ENCODE peak calls at places on chromosome 12, in five cellular contexts. M is CD8-positive, alpha-beta memory T cell; T is coronary artery; Z is activated CD4-positive, alpha-beta T cell treated with anti-CD3 and anti-CD28 coated beads for 36 hours; Q is activated naive CD8-positive, alpha-beta T cell treated with anti-CD3 and anti-CD28 coated beads, Interleukin-2, amount 50 U/mL, for 24 hours. F is an unnamed sample.

GRCh38 chr12:68885381-68885780 is 47.6 kb downstream of the CPM start:
- DNase-seq in Q (no peak), T (no peak), M (no peak), Z (no peak), F (no peak)

GRCh38 chr12:15701721-15702156 is 87.4 kb downstream of the EPS8 start:
- DNase-seq in T (no peak), M (no peak), Q (no peak), Z (no peak), F (no peak)

GRCh38 chr12:2922329-2922728 is 31.6 kb downstream of the TULP3 start:
- DNase-seq in Q (no peak), Z (no peak), M (no peak), T (no peak), F (no peak)

GRCh38 chr12:78562358-78563205 is 302.0 kb upstream of the SYT1 start:
- DNase-seq in T (no peak), Q (no peak), M (no peak), Z (no peak), F (no peak)

GRCh38 chr12:9241301-9241700 is 33.1 kb upstream of the PZP start:
- DNase-seq in Z (no peak), T (no peak), Q (no peak), M (no peak), F (no peak)

GRCh38 chr12:119803391-119803791 is 73.7 kb downstream of the CIT start:
- DNase-seq in Q (no peak), Z (no peak), T (no peak), M (no peak), F (no peak)

GRCh38 chr12:110689002-110689600 is at the start of gene HVCN1:
- DNase-seq in Z (peak), M (peak), Q (peak), T (no peak), F (no peak)

GRCh38 chr12:69338120-69338859 is 9.9 kb upstream of the LYZ start:
- DNase-seq in T (no peak), Q (no peak), Z (no peak), M (no peak), F (no peak)

GRCh38 chr12:12357697-12358476 is 1.0 kb downstream of the BORCS5 start:
- DNase-seq in T (no peak), M (no peak), Q (no peak), Z (peak), F (no peak)